ENCODE peak calls at places on chromosomes 4 and X, in seven cellular contexts. One of them, this sample, is unnamed.

GRCh38 chr4:109721033-109721432 is 8.8 kb downstream of the PLA2G12A start:
- DNase-seq in Calu3: no peak
- DNase-seq in lower lobe of right lung: no peak
- DNase-seq in CD8-positive, alpha-beta T cell: no peak
- DNase-seq in astrocyte of the cerebellum: no peak
- DNase-seq in left lung: no peak
- DNase-seq in AG09319: no peak
- DNase-seq in this sample: no peak

GRCh38 chr4:145956288-145956890 is 17.8 kb upstream of the ZNF827 start:
- DNase-seq in astrocyte of the cerebellum: no peak
- DNase-seq in lower lobe of right lung: no peak
- DNase-seq in CD8-positive, alpha-beta T cell: peak; percentile 16
- DNase-seq in left lung: no peak
- DNase-seq in Calu3: peak; percentile 17
- DNase-seq in AG09319: no peak
- DNase-seq in this sample: peak; percentile 43

GRCh38 chr4:139656614-139657486 is 8.8 kb upstream of the MGST2 start:
- DNase-seq in CD8-positive, alpha-beta T cell: peak; percentile 31
- DNase-seq in astrocyte of the cerebellum: no peak
- DNase-seq in lower lobe of right lung: peak; percentile 61
- DNase-seq in AG09319: no peak
- DNase-seq in Calu3: peak; percentile 59
- DNase-seq in left lung: no peak
- DNase-seq in this sample: peak; percentile 77

GRCh38 chr4:127370495-127371069 is 262.2 kb upstream of the INTU start:
- DNase-seq in CD8-positive, alpha-beta T cell: no peak
- DNase-seq in AG09319: no peak
- DNase-seq in left lung: no peak
- DNase-seq in astrocyte of the cerebellum: no peak
- DNase-seq in lower lobe of right lung: no peak
- DNase-seq in Calu3: peak; percentile 34
- DNase-seq in this sample: peak; percentile 8

GRCh38 chr4:140851032-140851636 is 94.9 kb upstream of the TBC1D9 start:
- DNase-seq in CD8-positive, alpha-beta T cell: no peak
- DNase-seq in Calu3: peak; percentile 44
- DNase-seq in lower lobe of right lung: no peak
- DNase-seq in left lung: no peak
- DNase-seq in AG09319: peak; percentile 27
- DNase-seq in astrocyte of the cerebellum: peak; percentile 59
- DNase-seq in this sample: peak; percentile 80

GRCh38 chrX:150364347-150365050 is 1.4 kb downstream of the MAMLD1 start:
- DNase-seq in lower lobe of right lung: peak; percentile 45
- DNase-seq in astrocyte of the cerebellum: no peak
- DNase-seq in Calu3: peak; percentile 22
- DNase-seq in left lung: peak; percentile 61
- DNase-seq in CD8-positive, alpha-beta T cell: no peak
- DNase-seq in AG09319: no peak
- DNase-seq in this sample: peak; percentile 12

GRCh38 chr4:2281575-2282343 is 19.9 kb upstream of the MXD4 start:
- DNase-seq in astrocyte of the cerebellum: no peak
- DNase-seq in lower lobe of right lung: no peak
- DNase-seq in Calu3: no peak
- DNase-seq in left lung: peak; percentile 44
- DNase-seq in AG09319: no peak
- DNase-seq in CD8-positive, alpha-beta T cell: peak; percentile 74
- DNase-seq in this sample: no peak

GRCh38 chr4:33160126-33160525 is 2440.0 kb downstream of the PCDH7 start:
- DNase-seq in lower lobe of right lung: no peak
- DNase-seq in astrocyte of the cerebellum: no peak
- DNase-seq in CD8-positive, alpha-beta T cell: no peak
- DNase-seq in left lung: no peak
- DNase-seq in Calu3: no peak
- DNase-seq in AG09319: peak; percentile 5
- DNase-seq in this sample: peak; percentile 59

GRCh38 chrX:9876205-9876604 is 90.0 kb downstream of the SHROOM2 start:
- DNase-seq in left lung: no peak
- DNase-seq in astrocyte of the cerebellum: no peak
- DNase-seq in lower lobe of right lung: no peak
- DNase-seq in Calu3: no peak
- DNase-seq in AG09319: no peak
- DNase-seq in CD8-positive, alpha-beta T cell: no peak
- DNase-seq in this sample: no peak

GRCh38 chr4:15995826-15996225 is 32.9 kb upstream of the FGFBP2 start:
- DNase-seq in AG09319: no peak
- DNase-seq in lower lobe of right lung: no peak
- DNase-seq in Calu3: no peak
- DNase-seq in CD8-positive, alpha-beta T cell: no peak
- DNase-seq in astrocyte of the cerebellum: no peak
- DNase-seq in left lung: no peak
- DNase-seq in this sample: no peak

GRCh38 chr4:176189891-176190795 is 5.2 kb downstream of the SPATA4 start:
- DNase-seq in astrocyte of the cerebellum: no peak
- DNase-seq in Calu3: no peak
- DNase-seq in CD8-positive, alpha-beta T cell: no peak
- DNase-seq in left lung: no peak
- DNase-seq in AG09319: no peak
- DNase-seq in lower lobe of right lung: no peak
- DNase-seq in this sample: peak; percentile 16

GRCh38 chrX:19862634-19863236 is 24.7 kb downstream of the SH3KBP1 start:
- DNase-seq in lower lobe of right lung: no peak
- DNase-seq in astrocyte of the cerebellum: no peak
- DNase-seq in CD8-positive, alpha-beta T cell: no peak
- DNase-seq in AG09319: no peak
- DNase-seq in left lung: no peak
- DNase-seq in Calu3: no peak
- DNase-seq in this sample: no peak

GRCh38 chrX:115036029-115036428 is 18.6 kb upstream of the IL13RA2 start:
- DNase-seq in astrocyte of the cerebellum: no peak
- DNase-seq in CD8-positive, alpha-beta T cell: no peak
- DNase-seq in Calu3: no peak
- DNase-seq in left lung: no peak
- DNase-seq in lower lobe of right lung: no peak
- DNase-seq in AG09319: no peak
- DNase-seq in this sample: no peak

GRCh38 chr4:82739292-82740190 is 59.1 kb downstream of the SCD5 start:
- DNase-seq in Calu3: peak; percentile 71
- DNase-seq in left lung: peak; percentile 91
- DNase-seq in astrocyte of the cerebellum: no peak
- DNase-seq in AG09319: no peak
- DNase-seq in CD8-positive, alpha-beta T cell: peak; percentile 21
- DNase-seq in lower lobe of right lung: peak; percentile 80
- DNase-seq in this sample: peak; percentile 63

GRCh38 chr4:30716671-30717207 is 3.4 kb upstream of the PCDH7 start:
- DNase-seq in astrocyte of the cerebellum: no peak
- DNase-seq in left lung: no peak
- DNase-seq in lower lobe of right lung: no peak
- DNase-seq in AG09319: no peak
- DNase-seq in CD8-positive, alpha-beta T cell: no peak
- DNase-seq in Calu3: no peak
- DNase-seq in this sample: peak; percentile 38

GRCh38 chrX:19544693-19545305 is 29.5 kb upstream of the MAP3K15 start:
- DNase-seq in astrocyte of the cerebellum: peak; percentile 42
- DNase-seq in CD8-positive, alpha-beta T cell: no peak
- DNase-seq in Calu3: peak; percentile 46
- DNase-seq in AG09319: peak; percentile 23
- DNase-seq in left lung: no peak
- DNase-seq in lower lobe of right lung: no peak
- DNase-seq in this sample: peak; percentile 73

GRCh38 chr4:102869569-102870227 is 906 bp downstream of the CISD2 start:
- DNase-seq in astrocyte of the cerebellum: no peak
- DNase-seq in CD8-positive, alpha-beta T cell: no peak
- DNase-seq in left lung: no peak
- DNase-seq in lower lobe of right lung: no peak
- DNase-seq in Calu3: no peak
- DNase-seq in AG09319: no peak
- DNase-seq in this sample: no peak

GRCh38 chrX:107935664-107936433 is 46.3 kb downstream of the TEX13B start:
- DNase-seq in lower lobe of right lung: no peak
- DNase-seq in Calu3: peak; percentile 21
- DNase-seq in left lung: no peak
- DNase-seq in astrocyte of the cerebellum: no peak
- DNase-seq in CD8-positive, alpha-beta T cell: no peak
- DNase-seq in AG09319: no peak
- DNase-seq in this sample: no peak

GRCh38 chrX:1395646-1396216 is 3.8 kb upstream of the SLC25A6 start:
- DNase-seq in AG09319: no peak
- DNase-seq in left lung: no peak
- DNase-seq in astrocyte of the cerebellum: no peak
- DNase-seq in Calu3: no peak
- DNase-seq in lower lobe of right lung: no peak
- DNase-seq in CD8-positive, alpha-beta T cell: no peak
- DNase-seq in this sample: no peak

GRCh38 chr4:139789096-139789495 is 123.5 kb downstream of the MGST2 start:
- DNase-seq in left lung: no peak
- DNase-seq in lower lobe of right lung: no peak
- DNase-seq in CD8-positive, alpha-beta T cell: no peak
- DNase-seq in astrocyte of the cerebellum: no peak
- DNase-seq in AG09319: no peak
- DNase-seq in Calu3: no peak
- DNase-seq in this sample: no peak

GRCh38 chr4:70895846-70896435 is 6.2 kb upstream of the MOB1B start:
- DNase-seq in AG09319: no peak
- DNase-seq in astrocyte of the cerebellum: no peak
- DNase-seq in left lung: no peak
- DNase-seq in CD8-positive, alpha-beta T cell: no peak
- DNase-seq in lower lobe of right lung: no peak
- DNase-seq in Calu3: no peak
- DNase-seq in this sample: no peak

DNA sequence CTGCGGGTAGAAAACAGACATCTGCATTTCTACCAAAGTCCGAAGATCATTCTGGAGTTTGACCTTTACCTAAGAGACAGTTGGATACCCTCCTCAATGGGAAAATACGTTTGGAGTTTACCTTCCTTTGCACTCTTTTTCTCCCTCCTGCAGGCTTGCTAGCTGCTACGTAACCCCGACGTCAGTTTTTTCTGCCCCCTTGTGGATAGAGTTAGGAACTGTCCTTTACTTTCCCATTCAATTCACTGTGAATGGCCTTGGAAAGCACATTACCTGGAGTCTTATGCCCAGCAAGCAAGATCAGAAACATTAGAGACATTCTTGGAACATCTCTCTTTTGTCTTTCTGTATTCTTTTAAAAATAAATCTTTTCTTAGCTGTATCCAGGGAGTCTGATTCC is 250.7 kb downstream of the NAP1L3 start:
- DNase-seq in left lung: no peak
- DNase-seq in astrocyte of the cerebellum: no peak
- DNase-seq in lower lobe of right lung: no peak
- DNase-seq in AG09319: no peak
- DNase-seq in Calu3: no peak
- DNase-seq in CD8-positive, alpha-beta T cell: no peak
- DNase-seq in this sample: peak; percentile 3
- TF ChIP-seq CTCF in left lung: peak; percentile 21
- TF ChIP-seq CTCF in astrocyte of the cerebellum: peak; percentile 31
- TF ChIP-seq CTCF in lower lobe of right lung: peak; percentile 37
- TF ChIP-seq CTCF in AG09319: peak; percentile 49
- TF ChIP-seq CTCF in Calu3: no peak
- TF ChIP-seq CTCF in CD8-positive, alpha-beta T cell: no peak
- TF ChIP-seq CTCF in this sample: peak; percentile 51

DNA sequence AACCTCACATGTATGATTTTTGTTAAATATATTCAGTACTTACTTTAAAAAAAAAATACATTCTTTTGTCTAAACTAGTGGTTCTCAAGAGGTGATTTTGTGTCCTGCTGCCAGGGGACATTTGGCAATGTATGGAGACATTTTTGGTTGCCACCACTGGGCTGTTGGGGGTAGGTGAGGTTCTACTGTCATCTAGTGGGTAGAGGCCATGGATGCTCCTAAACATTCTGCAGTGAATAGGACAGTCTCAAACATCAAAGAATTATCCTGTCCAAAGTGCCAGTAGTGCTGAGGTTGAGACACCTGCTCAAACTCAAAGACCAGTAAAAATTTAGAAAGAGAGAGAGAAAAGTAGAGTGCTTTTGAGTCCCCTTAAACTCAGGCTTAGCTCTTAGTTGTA is 32.9 kb upstream of the PGM2 start:
- DNase-seq in Calu3: peak; percentile 15
- DNase-seq in AG09319: no peak
- DNase-seq in CD8-positive, alpha-beta T cell: no peak
- DNase-seq in left lung: no peak
- DNase-seq in lower lobe of right lung: no peak
- DNase-seq in astrocyte of the cerebellum: no peak
- DNase-seq in this sample: peak; percentile 25
- TF ChIP-seq CTCF in Calu3: no peak
- TF ChIP-seq CTCF in AG09319: peak; percentile 58
- TF ChIP-seq CTCF in CD8-positive, alpha-beta T cell: peak; percentile 65
- TF ChIP-seq CTCF in left lung: peak; percentile 22
- TF ChIP-seq CTCF in lower lobe of right lung: peak; percentile 50
- TF ChIP-seq CTCF in astrocyte of the cerebellum: peak; percentile 64
- TF ChIP-seq CTCF in this sample: peak; percentile 73

GRCh38 chrX:12447448-12448154 is 309.3 kb downstream of the FRMPD4 start:
- DNase-seq in left lung: no peak
- DNase-seq in lower lobe of right lung: no peak
- DNase-seq in Calu3: no peak
- DNase-seq in CD8-positive, alpha-beta T cell: no peak
- DNase-seq in astrocyte of the cerebellum: peak; percentile 27
- DNase-seq in AG09319: peak; percentile 15
- DNase-seq in this sample: peak; percentile 90
- TF ChIP-seq CTCF in left lung: no peak
- TF ChIP-seq CTCF in lower lobe of right lung: no peak
- TF ChIP-seq CTCF in Calu3: no peak
- TF ChIP-seq CTCF in CD8-positive, alpha-beta T cell: no peak
- TF ChIP-seq CTCF in astrocyte of the cerebellum: peak; percentile 18
- TF ChIP-seq CTCF in AG09319: peak; percentile 26
- TF ChIP-seq CTCF in this sample: peak; percentile 39

DNA sequence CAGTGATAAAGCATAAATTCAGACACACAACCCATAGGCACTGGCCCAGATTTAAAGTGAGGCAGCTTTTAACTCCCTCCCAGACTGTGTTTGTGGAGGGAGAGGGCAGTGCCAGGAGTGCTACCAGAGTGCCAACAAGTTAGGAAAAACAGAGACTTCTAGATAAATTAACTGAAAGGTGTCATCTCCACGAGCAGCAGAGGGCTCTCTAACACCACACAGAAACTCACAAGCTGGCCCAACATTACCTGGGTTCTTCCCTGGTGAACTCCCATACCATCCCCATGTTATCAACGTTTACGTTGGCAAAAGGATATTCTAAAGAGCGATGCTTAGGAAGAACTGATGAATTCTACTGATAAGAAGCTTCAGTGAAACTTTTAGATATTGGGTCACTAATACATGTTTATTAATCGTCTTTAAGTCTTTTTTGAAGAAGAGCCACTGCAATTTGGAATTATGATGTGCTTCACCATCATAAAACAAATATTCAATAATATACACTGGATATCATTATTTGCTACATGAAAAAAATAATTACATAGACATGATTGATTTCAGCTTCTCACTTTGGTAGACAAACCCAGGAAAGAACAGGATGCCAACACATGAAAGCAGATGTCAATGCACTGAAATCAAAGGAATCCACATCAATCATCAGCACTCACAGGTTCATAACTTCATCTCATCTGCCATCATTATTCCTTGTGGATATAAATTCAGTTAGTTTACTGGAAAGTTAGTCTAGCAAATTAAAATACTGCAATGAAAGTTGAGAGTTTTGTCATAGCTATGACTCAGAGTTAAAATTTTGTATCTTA is 121.2 kb upstream of the NAP1L5 start:
- DNase-seq in CD8-positive, alpha-beta T cell: peak; percentile 16
- DNase-seq in AG09319: no peak
- DNase-seq in lower lobe of right lung: no peak
- DNase-seq in astrocyte of the cerebellum: peak; percentile 31
- DNase-seq in Calu3: peak; percentile 42
- DNase-seq in left lung: no peak
- DNase-seq in this sample: peak; percentile 74
- TF ChIP-seq CTCF in CD8-positive, alpha-beta T cell: peak; percentile 66
- TF ChIP-seq CTCF in AG09319: peak; percentile 55
- TF ChIP-seq CTCF in lower lobe of right lung: peak; percentile 61
- TF ChIP-seq CTCF in astrocyte of the cerebellum: peak; percentile 70
- TF ChIP-seq CTCF in Calu3: peak; percentile 27
- TF ChIP-seq CTCF in left lung: no peak
- TF ChIP-seq CTCF in this sample: peak; percentile 62

GRCh38 chrX:24561121-24561520 is 86.0 kb downstream of the PCYT1B start:
- DNase-seq in lower lobe of right lung: no peak
- DNase-seq in astrocyte of the cerebellum: no peak
- DNase-seq in Calu3: no peak
- DNase-seq in CD8-positive, alpha-beta T cell: no peak
- DNase-seq in left lung: no peak
- DNase-seq in AG09319: no peak
- DNase-seq in this sample: peak; percentile 30
- TF ChIP-seq CTCF in lower lobe of right lung: peak; percentile 10
- TF ChIP-seq CTCF in astrocyte of the cerebellum: no peak
- TF ChIP-seq CTCF in Calu3: no peak
- TF ChIP-seq CTCF in CD8-positive, alpha-beta T cell: no peak
- TF ChIP-seq CTCF in left lung: no peak
- TF ChIP-seq CTCF in AG09319: no peak
- TF ChIP-seq CTCF in this sample: peak; percentile 11

This sample was measured in fibroblast of the aortic adventitia.